ENCODE peak calls at places on chromosome 6, in six cellular contexts. C is NCI-H774; W is right atrium auricular region; P is naive thymus-derived CD8-positive, alpha-beta T cell; D is M059J; S is ACHN. Z is an unnamed sample.

GRCh38 chr6:144104898-144105487 is 9.6 kb upstream of the SF3B5 start:
- DNase-seq in W (no peak), S (peak), P (peak), D (peak), C (peak), Z (no peak)

GRCh38 chr6:121697921-121698320 is 262.5 kb downstream of the GJA1 start:
- DNase-seq in W (no peak), C (no peak), D (no peak), S (no peak), P (no peak), Z (no peak)

GRCh38 chr6:12356983-12357972 is 67.1 kb downstream of the EDN1 start:
- DNase-seq in P (no peak), W (no peak), C (no peak), D (peak), S (no peak), Z (no peak)

GRCh38 chr6:80502871-80503270 is 396.4 kb downstream of the BCKDHB start:
- DNase-seq in P (no peak), S (no peak), D (no peak), C (no peak), W (no peak), Z (no peak)

GRCh38 chr6:147689398-147689797 is 180.9 kb downstream of the SAMD5 start:
- DNase-seq in C (no peak), D (no peak), S (no peak), P (no peak), W (no peak), Z (no peak)

GRCh38 chr6:38262041-38262440 is 377.7 kb downstream of the BTBD9 start:
- DNase-seq in D (peak), S (peak), P (no peak), C (no peak), W (no peak), Z (no peak)

GRCh38 chr6:150142657-150143501 is at the start of gene PPP1R14C:
- DNase-seq in P (peak), W (no peak), C (no peak), D (no peak), S (peak), Z (no peak)

GRCh38 chr6:122798099-122798641 is 9.1 kb downstream of the SMPDL3A start:
- DNase-seq in S (peak), P (no peak), D (peak), W (no peak), C (peak), Z (no peak)

GRCh38 chr6:40953486-40953885 is 85.5 kb downstream of the UNC5CL start:
- DNase-seq in P (no peak), C (no peak), D (no peak), W (no peak), S (no peak), Z (no peak)

GRCh38 chr6:31663961-31664789 is 622 bp downstream of the GPANK1 start:
- DNase-seq in C (no peak), S (peak), P (no peak), D (peak), W (peak), Z (no peak)

GRCh38 chr6:34657037-34657306 is 39.6 kb downstream of the ILRUN start:
- DNase-seq in W (no peak), P (no peak), D (peak), C (no peak), S (peak), Z (no peak)

GRCh38 chr6:100573169-100573568 is 108.4 kb upstream of the SIM1 start:
- DNase-seq in P (no peak), C (no peak), W (no peak), D (peak), S (peak), Z (no peak)

GRCh38 chr6:157990321-157991066 is 8.8 kb downstream of the SYNJ2 start:
- DNase-seq in D (no peak), P (peak), C (no peak), W (no peak), S (no peak), Z (no peak)

GRCh38 chr6:143953922-143954321 is 54.1 kb downstream of the PLAGL1 start:
- DNase-seq in S (no peak), C (no peak), P (no peak), D (no peak), W (no peak), Z (no peak)

GRCh38 chr6:37010402-37010892 is 5.0 kb downstream of the FGD2 start:
- DNase-seq in C (no peak), W (no peak), D (no peak), S (no peak), P (no peak), Z (no peak)

GRCh38 chr6:35363293-35363750 is 21.0 kb downstream of the PPARD start:
- DNase-seq in P (no peak), W (no peak), S (no peak), C (no peak), D (no peak), Z (no peak)

GRCh38 chr6:139287868-139288267 is 3.9 kb downstream of the TXLNB start:
- DNase-seq in P (no peak), S (no peak), D (no peak), W (no peak), C (no peak), Z (no peak)

GRCh38 chr6:116200619-116201249 is 53.1 kb downstream of the TSPYL4 start:
- DNase-seq in C (no peak), S (no peak), P (no peak), W (no peak), D (no peak), Z (no peak)

GRCh38 chr6:168060521-168060931 is 18.5 kb downstream of the FRMD1 start:
- DNase-seq in P (no peak), D (peak), S (peak), C (peak), W (peak), Z (no peak)

GRCh38 chr6:61887425-61887824 is 398.6 kb downstream of the KHDRBS2 start:
- DNase-seq in W (no peak), P (no peak), S (no peak), D (no peak), C (no peak), Z (no peak)

GRCh38 chr6:157242791-157243190 is 80.5 kb downstream of the TMEM242 start:
- DNase-seq in S (no peak), P (no peak), C (peak), D (no peak), W (no peak), Z (no peak)

GRCh38 chr6:166781331-166781730 is 154.3 kb upstream of the RPS6KA2 start:
- DNase-seq in P (no peak), W (no peak), C (no peak), D (no peak), S (no peak), Z (peak)

GRCh38 chr6:33450434-33450833 is 3.9 kb upstream of the ZBTB9 start:
- DNase-seq in S (no peak), D (no peak), P (no peak), W (no peak), C (no peak), Z (no peak)

GRCh38 chr6:39223535-39223934 is 5.7 kb downstream of the KCNK5 start:
- DNase-seq in S (no peak), C (no peak), W (no peak), D (no peak), P (no peak), Z (no peak)

GRCh38 chr6:161242779-161243693 is 30.8 kb downstream of the AGPAT4 start:
- DNase-seq in C (no peak), S (no peak), W (peak), P (peak), D (no peak), Z (peak)

GRCh38 chr6:15936503-15936902 is 192.4 kb upstream of the MYLIP start:
- DNase-seq in S (no peak), C (no peak), W (no peak), P (no peak), D (no peak), Z (no peak)

GRCh38 chr6:108799791-108800190 is 48.4 kb upstream of the ARMC2 start:
- DNase-seq in D (no peak), P (no peak), S (no peak), C (no peak), W (no peak), Z (no peak)

GRCh38 chr6:3229566-3230274 is 2.3 kb upstream of the TUBB2B start:
- DNase-seq in S (no peak), C (peak), W (no peak), P (no peak), D (no peak), Z (no peak)

GRCh38 chr6:7144810-7145209 is 37.0 kb downstream of the RREB1 start:
- DNase-seq in P (no peak), S (no peak), D (no peak), C (no peak), W (no peak), Z (no peak)

GRCh38 chr6:67884442-67884841 is 750.6 kb upstream of the ADGRB3 start:
- DNase-seq in W (no peak), P (no peak), D (no peak), S (no peak), C (no peak), Z (no peak)

GRCh38 chr6:37965964-37966676 is 146.6 kb downstream of the ZFAND3 start:
- DNase-seq in W (no peak), P (no peak), C (no peak), D (peak), S (peak), Z (no peak)

GRCh38 chr6:14501240-14501639 is 383.7 kb downstream of the CD83 start:
- DNase-seq in S (no peak), W (no peak), D (no peak), C (no peak), P (no peak), Z (no peak)

GRCh38 chr6:17768388-17768787 is 61.7 kb upstream of the NUP153 start:
- DNase-seq in S (peak), W (no peak), D (peak), C (no peak), P (no peak), Z (no peak)

GRCh38 chr6:135212935-135213334 is 31.8 kb downstream of the MYB start:
- DNase-seq in W (no peak), C (no peak), P (peak), S (no peak), D (peak), Z (no peak)

GRCh38 chr6:23445157-23445710 is 680.8 kb upstream of the NRSN1 start:
- DNase-seq in P (no peak), W (no peak), S (no peak), D (no peak), C (no peak), Z (no peak)